ENCODE peak calls at places on chromosomes 11 and 22, in four cellular contexts. Z, G, E and S are unnamed samples. For H3K4me1, the result is how much of the 10 kb centered on the place peaks cover.

GRCh38 chr11:72589802-72590761 is 84.1 kb downstream of the PDE2A start:
- DNase-seq in G (peak), E (peak), Z (peak), S (no peak)

GRCh38 chr11:112368402-112368801 is 107.7 kb upstream of the PLET1 start:
- DNase-seq in G (no peak), Z (no peak), E (no peak), S (peak)

GRCh38 chr11:27347949-27348879 is 14.8 kb downstream of the CCDC34 start:
- DNase-seq in Z (no peak), G (no peak), E (no peak), S (no peak)

GRCh38 chr11:87726511-87726910 is 448.7 kb downstream of the RAB38 start:
- DNase-seq in E (no peak), Z (no peak), G (no peak), S (no peak)

GRCh38 chr11:15852179-15852578 is 504.2 kb downstream of the SOX6 start:
- DNase-seq in E (no peak), G (peak), Z (peak), S (no peak)

GRCh38 chr11:7515544-7515943 is 1.7 kb downstream of the PPFIBP2 start:
- DNase-seq in Z (no peak), G (no peak), E (no peak), S (no peak)

GRCh38 chr11:22666700-22667439 is 459 bp downstream of the GAS2 start:
- DNase-seq in E (peak), G (no peak), Z (peak), S (no peak)

GRCh38 chr22:26589367-26589844 is 526 bp downstream of the TPST2 start:
- DNase-seq in E (peak), G (peak), Z (no peak), S (no peak)

GRCh38 chr11:26286472-26287066 is 45.4 kb upstream of the ANO3 start:
- DNase-seq in G (peak), Z (peak), E (no peak), S (no peak)

GRCh38 chr11:898160-898517 is 12.5 kb downstream of the CHID1 start:
- DNase-seq in E (no peak), G (peak), Z (peak), S (no peak)

GRCh38 chr11:57288771-57289579 is 35.8 kb downstream of the TNKS1BP1 start:
- DNase-seq in E (peak), G (no peak), Z (peak), S (no peak)

GRCh38 chr11:127656266-127656879 is 655.8 kb upstream of the KIRREL3 start:
- DNase-seq in E (no peak), G (no peak), Z (no peak), S (no peak)

GRCh38 chr11:12285811-12286222 is 91.6 kb upstream of the PARVA start:
- DNase-seq in Z (no peak), E (no peak), G (no peak), S (peak)

GRCh38 chr11:70230151-70230839 is 27.2 kb downstream of the FADD start:
- DNase-seq in E (no peak), Z (no peak), G (no peak), S (no peak)

GRCh38 chr11:36398261-36398953 is 102.3 kb downstream of the PRR5L start:
- DNase-seq in E (no peak), Z (no peak), G (peak), S (no peak)

GRCh38 chr22:20206709-20207215 is 55.9 kb upstream of the CCDC188 start:
- DNase-seq in G (peak), E (peak), Z (peak), S (no peak)

GRCh38 chr22:38674888-38675287 is 6.9 kb upstream of the TOMM22 start:
- DNase-seq in G (no peak), E (peak), Z (no peak), S (no peak)

GRCh38 chr11:1073851-1074243 is 827 bp upstream of the MUC2 start:
- DNase-seq in G (no peak), Z (no peak), E (no peak), S (no peak)

GRCh38 chr11:6319001-6319878 is 1.1 kb downstream of the CAVIN3 start:
- DNase-seq in Z (peak), E (peak), G (no peak), S (no peak)

GRCh38 chr22:47797546-47797945 is 1035.1 kb downstream of the TBC1D22A start:
- DNase-seq in E (no peak), Z (no peak), G (no peak), S (no peak)

GRCh38 chr11:112589132-112589531 is 328.5 kb upstream of the PLET1 start:
- DNase-seq in G (no peak), E (no peak), Z (no peak), S (no peak)

GRCh38 chr11:6755303-6755952 is 16.3 kb downstream of the OR2AG2 start:
- DNase-seq in G (peak), E (no peak), Z (peak), S (no peak)

GRCh38 chr22:20664594-20664959 is 109.3 kb upstream of the SERPIND1 start:
- DNase-seq in Z (no peak), E (no peak), G (no peak), S (no peak)

GRCh38 chr11:123434262-123434661 is 4.2 kb downstream of the GRAMD1B start:
- DNase-seq in G (peak), Z (no peak), E (no peak), S (no peak)

GRCh38 chr11:20388096-20389055 is 860 bp downstream of the PRMT3 start:
- DNase-seq in G (peak), Z (no peak), E (no peak), S (no peak)

GRCh38 chr11:71558996-71559395 is 6.4 kb upstream of the KRTAP5-10 start:
- DNase-seq in G (no peak), E (no peak), Z (no peak), S (no peak)

GRCh38 chr22:48494256-48494967 is 1333.3 kb downstream of the BRD1 start:
- DNase-seq in E (peak), Z (no peak), G (no peak), S (no peak)

GRCh38 chr11:78744202-78744601 is 169.5 kb upstream of the NARS2 start:
- DNase-seq in G (no peak), E (no peak), Z (no peak), S (no peak)

GRCh38 chr22:22896601-22897000 is 9.0 kb downstream of the IGLL5 start:
- DNase-seq in G (no peak), Z (no peak), E (no peak), S (no peak)

GRCh38 chr11:124753207-124753606 is 1.2 kb upstream of the VSIG2 start:
- DNase-seq in Z (no peak), G (no peak), E (no peak), S (no peak)

GRCh38 chr11:9922806-9923205 is 258.9 kb downstream of the SWAP70 start:
- DNase-seq in E (no peak), Z (no peak), G (no peak), S (no peak)

GRCh38 chr11:69889400-69890372 is 70.5 kb upstream of the FGF3 start:
- DNase-seq in G (no peak), Z (no peak), E (no peak), S (no peak)

DNA sequence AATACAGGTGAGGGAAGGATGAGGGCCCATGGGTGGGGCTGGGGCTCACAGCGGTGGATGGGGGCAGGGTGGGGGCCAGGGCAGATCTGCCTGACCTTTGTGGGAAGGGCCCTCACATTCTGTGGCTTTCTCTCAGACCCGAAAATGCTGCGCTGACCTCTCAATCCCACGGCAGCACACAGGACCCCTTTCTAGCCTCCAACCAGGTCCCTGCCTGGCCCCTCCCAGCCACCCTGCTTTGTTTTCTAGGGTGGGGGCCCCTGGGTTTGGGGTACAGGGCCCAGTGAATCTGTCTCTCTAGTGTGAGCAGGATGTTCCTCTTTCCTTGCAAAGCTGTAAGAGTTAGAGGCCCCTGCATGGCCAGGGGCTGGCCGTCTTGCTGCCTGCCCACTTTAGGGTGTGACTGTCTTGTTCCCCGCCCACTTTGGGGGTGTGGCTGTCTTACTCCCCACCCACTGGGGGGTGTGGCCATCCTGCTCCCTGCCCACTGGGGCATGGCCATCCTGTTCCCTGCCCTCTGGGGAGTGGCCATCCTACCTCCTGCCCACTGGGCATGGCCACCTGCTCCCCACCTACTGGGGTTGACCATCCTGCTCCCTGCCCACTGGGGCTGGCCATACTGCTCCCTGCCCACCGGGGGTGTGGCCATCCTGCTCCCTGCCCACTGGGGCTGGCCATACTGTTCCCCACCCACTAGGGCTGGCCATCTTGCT is 11.5 kb downstream of the PARVG start:
- DNase-seq in Z (peak), E (peak), G (peak), S (no peak)
- H3K4me1 ChIP-seq in Z (under half), E (under half), G (under half), S (under half)

DNA sequence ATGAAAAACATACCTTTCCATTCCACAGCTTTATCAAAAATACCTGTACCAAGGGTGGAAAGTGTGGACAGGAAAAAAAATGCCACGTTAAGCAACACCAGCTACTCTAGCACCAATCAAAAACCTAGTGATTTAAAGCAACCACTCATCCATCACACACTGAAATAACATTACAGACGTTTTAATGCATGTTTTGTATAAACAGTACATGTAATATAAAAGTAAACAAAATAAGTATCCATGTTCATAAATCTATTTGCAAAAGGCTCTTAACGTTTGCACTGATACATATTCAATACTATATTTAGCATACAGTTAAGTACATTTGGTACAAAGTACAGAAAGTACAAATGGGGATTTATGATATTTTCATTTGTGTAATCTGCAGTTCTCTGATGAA is 38.7 kb downstream of the CHKA start:
- DNase-seq in E (no peak), G (no peak), Z (peak), S (no peak)
- H3K27ac ChIP-seq in E (no peak), G (no peak), Z (no peak), S (no peak)

DNA sequence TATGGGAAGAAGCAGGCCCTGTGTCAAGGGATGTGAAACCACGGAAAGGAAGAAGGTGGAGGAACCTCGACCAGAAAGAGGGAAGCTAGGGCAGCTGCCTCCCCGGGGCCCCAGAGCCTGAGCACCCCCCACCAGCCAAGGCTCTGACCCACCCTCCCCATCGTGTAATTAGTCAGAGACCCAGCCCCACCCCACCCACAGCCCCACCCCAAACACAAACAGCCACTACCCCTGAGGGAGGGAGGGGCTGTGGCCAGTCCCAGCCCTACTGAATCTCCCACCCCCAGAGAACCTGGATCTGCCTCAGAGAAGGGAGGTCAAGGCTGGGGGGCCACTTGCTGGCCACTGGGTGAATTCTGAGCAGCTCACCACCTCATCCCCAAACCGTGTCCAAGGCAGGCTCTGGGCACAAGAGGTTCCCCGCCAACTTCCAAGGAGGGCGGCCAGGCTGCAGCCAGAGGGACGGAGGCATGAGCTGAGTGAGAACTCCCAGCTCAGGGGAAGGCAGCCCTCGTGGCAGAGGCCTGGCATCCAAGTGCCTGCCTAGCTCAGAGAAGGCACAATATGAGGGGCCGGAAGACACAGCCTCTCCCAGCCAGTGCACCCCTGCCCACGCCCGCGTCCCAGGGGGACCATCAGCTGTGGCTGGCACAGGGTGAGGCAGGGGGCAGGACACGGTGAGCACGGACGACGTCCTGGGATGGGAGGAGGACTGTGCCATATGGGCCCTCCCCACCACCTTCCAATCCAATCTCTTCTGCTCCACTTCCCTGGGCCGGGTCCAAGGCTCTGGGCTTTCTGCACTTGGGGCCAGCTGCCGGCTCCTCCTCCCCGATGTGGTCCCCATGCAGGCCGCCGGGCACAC is 2.7 kb downstream of the PLXNB2 start:
- DNase-seq in G (peak), Z (peak), E (no peak), S (no peak)
- H3K4me1 ChIP-seq in G (under half), Z (half or more), E (under half), S (half or more)

GRCh38 chr22:45430871-45431270 is 17.4 kb downstream of the RIBC2 start:
- DNase-seq in E (peak), G (no peak), Z (no peak), S (no peak)

GRCh38 chr22:45441158-45441557 is 27.7 kb downstream of the RIBC2 start:
- DNase-seq in G (peak), Z (peak), E (no peak), S (no peak)

GRCh38 chr22:45438364-45438763 is 24.9 kb downstream of the RIBC2 start:
- DNase-seq in G (no peak), E (no peak), Z (peak), S (no peak)

GRCh38 chr22:45429921-45430775 is 16.7 kb downstream of the RIBC2 start:
- DNase-seq in G (no peak), E (peak), Z (no peak), S (peak)

DNA sequence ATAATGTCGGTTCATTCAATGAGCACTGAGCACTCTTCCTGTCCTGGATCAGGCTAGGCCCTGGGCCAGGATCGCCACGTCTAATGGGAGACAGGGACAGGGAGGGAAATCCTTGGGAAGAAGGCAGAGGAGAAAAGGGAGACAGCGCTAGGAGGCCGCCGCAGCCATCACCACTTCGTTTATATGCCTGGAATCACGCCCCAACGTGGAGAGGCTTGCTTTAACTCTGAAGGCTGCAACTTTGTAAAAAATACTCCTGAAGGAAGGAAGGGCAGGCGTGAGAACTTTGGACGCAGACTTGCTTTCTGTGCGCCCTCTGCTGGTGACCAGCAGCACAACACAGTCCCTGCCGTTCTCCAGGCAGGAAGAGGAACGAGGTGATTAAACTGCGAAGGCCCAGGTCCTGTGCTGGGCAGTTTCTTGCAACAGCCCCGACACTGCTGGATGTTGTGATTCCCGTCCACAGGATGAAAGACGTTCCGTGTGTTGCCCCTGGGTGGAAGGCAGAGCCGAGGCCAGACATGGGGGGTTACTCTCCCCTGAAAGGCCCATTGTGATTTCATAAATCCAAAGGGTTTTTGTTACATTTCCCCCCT is 22.1 kb downstream of the RIBC2 start:
- DNase-seq in Z (peak), E (peak), G (peak), S (no peak)
- H3K27ac ChIP-seq in Z (peak), E (peak), G (no peak), S (peak)

GRCh38 chr11:66055021-66055420 is 2.9 kb downstream of the SF3B2 start:
- DNase-seq in E (peak), G (no peak), Z (no peak), S (no peak)
- H3K4me1 ChIP-seq in E (under half), G (under half), Z (under half), S (under half)

GRCh38 chr11:64876835-64877341 is 1.5 kb downstream of the EHD1 start:
- DNase-seq in Z (no peak), E (peak), G (no peak), S (no peak)

GRCh38 chr11:64879226-64879900 is 942 bp upstream of the EHD1 start:
- DNase-seq in E (peak), G (no peak), Z (no peak), S (no peak)

GRCh38 chr11:64878494-64879225 is at the start of gene EHD1:
- DNase-seq in E (peak), Z (peak), G (peak), S (peak)

GRCh38 chr11:64877390-64878222 is 815 bp downstream of the EHD1 start:
- DNase-seq in G (peak), Z (no peak), E (peak), S (no peak)

DNA sequence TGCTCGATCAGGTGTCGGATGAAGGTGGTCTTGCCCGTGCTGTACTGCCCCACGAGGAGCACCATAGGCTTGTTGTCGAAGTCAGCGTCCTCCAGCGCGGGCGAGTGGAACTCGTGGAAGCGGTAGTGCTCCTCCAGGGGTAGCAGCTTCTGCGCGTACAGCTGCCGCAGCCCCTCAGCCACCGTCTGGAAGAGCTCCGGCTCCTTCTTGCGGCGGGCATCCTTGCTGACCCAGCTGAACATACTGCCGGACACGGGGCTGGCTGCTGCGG is 263 bp downstream of the EHD1 start:
- DNase-seq in E (no peak), Z (no peak), G (no peak), S (no peak)
- H3K27ac ChIP-seq in E (peak), Z (peak), G (peak), S (peak)

GRCh38 chr22:36405221-36405631 is 17.5 kb upstream of the MYH9 start:
- DNase-seq in E (no peak), G (no peak), Z (no peak), S (no peak)

GRCh38 chr22:36406721-36407120 is 19.0 kb upstream of the MYH9 start:
- DNase-seq in E (no peak), Z (no peak), G (no peak), S (no peak)

GRCh38 chr22:36405671-36406070 is 17.9 kb upstream of the MYH9 start:
- DNase-seq in Z (peak), E (no peak), G (no peak), S (no peak)

GRCh38 chr22:36404436-36404835 is 16.7 kb upstream of the MYH9 start:
- DNase-seq in E (no peak), G (no peak), Z (no peak), S (no peak)

DNA sequence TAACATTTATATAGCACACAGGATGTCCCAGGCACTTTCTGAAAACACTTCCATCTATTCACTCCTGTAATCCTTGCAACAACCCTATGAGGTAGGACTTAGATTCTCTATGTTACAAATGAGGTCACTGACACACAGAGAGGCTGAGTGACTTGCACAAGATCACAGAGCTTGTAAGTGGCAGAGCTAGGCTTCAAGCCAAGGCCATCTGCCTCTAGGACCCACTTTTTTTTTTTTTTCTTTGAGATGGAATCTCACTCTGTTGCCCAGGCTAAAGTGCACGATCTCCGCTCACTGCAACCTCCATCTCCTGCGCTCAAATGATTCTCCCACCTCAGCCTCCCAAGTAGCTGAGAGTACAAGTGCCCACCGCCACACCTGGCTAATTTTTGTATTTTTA is 18.4 kb upstream of the MYH9 start:
- DNase-seq in E (no peak), Z (no peak), G (no peak), S (no peak)
- H3K4me1 ChIP-seq in E (under half), Z (under half), G (under half), S (under half)